ENCODE peak calls at places on chromosomes 12 and 14, in four cellular contexts. C, Z, X and E are unnamed samples. For H3K4me1, the result is how much of the 10 kb centered on the place peaks cover.

GRCh38 chr14:65238456-65238855 is 136.1 kb upstream of the MAX start:
- DNase-seq in C (peak), Z (no peak), X (no peak), E (no peak)

GRCh38 chr14:65961004-65961403 is 525.2 kb upstream of the CCDC196 start:
- DNase-seq in C (peak), Z (peak), X (no peak), E (peak)

GRCh38 chr12:48903363-48903981 is 21.8 kb downstream of the FKBP11 start:
- DNase-seq in C (peak), Z (no peak), X (no peak), E (no peak)

GRCh38 chr12:106139422-106140141 is 828 bp upstream of the NUAK1 start:
- DNase-seq in C (peak), Z (no peak), X (peak), E (peak)

GRCh38 chr14:32307881-32308582 is 21.1 kb upstream of the AKAP6 start:
- DNase-seq in C (no peak), Z (no peak), X (no peak), E (no peak)

GRCh38 chr14:55373784-55374725 is 37.6 kb downstream of the ATG14 start:
- DNase-seq in C (peak), Z (no peak), X (no peak), E (no peak)

GRCh38 chr12:20188930-20189653 is 179.2 kb upstream of the PDE3A start:
- DNase-seq in C (peak), Z (no peak), X (no peak), E (no peak)

GRCh38 chr14:100584056-100585031 is 2.9 kb downstream of the BEGAIN start:
- DNase-seq in C (no peak), Z (no peak), X (no peak), E (no peak)

GRCh38 chr14:101449114-101449513 is 112.2 kb upstream of the DIO3 start:
- DNase-seq in C (no peak), Z (no peak), X (no peak), E (no peak)

GRCh38 chr14:95200404-95200803 is 43.1 kb upstream of the DICER1 start:
- DNase-seq in C (no peak), Z (no peak), X (no peak), E (no peak)

GRCh38 chr12:123270380-123271181 is 1.1 kb downstream of the CDK2AP1 start:
- DNase-seq in C (peak), Z (no peak), X (no peak), E (no peak)

GRCh38 chr14:99659333-99659741 is 14.4 kb downstream of the HHIPL1 start:
- DNase-seq in C (no peak), Z (no peak), X (no peak), E (no peak)

GRCh38 chr12:105843989-105844768 is 294.6 kb downstream of the NUAK1 start:
- DNase-seq in C (peak), Z (no peak), X (peak), E (no peak)

DNA sequence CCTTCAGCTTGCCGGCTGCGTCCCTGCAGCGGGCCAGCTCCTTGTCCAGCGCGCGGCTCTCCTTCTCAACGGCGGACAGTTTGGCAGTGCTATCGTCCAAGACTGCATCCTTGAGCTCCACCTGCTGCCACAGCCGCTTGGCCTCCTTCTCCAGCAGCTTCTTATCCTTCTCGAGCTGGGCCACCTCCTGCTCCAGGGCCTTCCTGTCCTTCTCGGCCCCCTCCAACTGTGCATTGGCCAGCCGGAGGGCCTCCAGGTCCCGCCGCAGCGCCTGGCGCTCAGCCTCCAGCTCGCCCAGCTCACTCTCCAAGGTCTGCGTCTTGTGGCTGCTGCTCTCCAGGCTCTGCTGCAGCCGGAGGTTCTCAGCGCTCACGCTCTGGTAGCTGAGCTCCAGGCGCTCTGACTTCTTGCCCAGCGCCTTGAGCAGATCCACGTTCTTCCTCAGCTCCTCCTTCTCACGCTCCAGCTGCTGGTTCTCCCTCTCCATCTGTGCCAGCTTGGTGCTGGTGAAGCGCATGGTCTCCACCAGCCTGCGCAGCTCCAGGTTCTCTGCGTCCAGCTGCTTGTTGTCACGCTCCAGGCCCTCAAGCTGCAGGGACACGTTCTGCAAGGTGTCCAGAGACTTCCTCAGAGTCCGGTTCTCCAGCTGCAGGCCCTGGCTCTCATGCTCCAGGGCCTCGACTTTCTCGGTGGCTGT is 68.8 kb upstream of the GPR68 start:
- DNase-seq in C (no peak), Z (no peak), X (no peak), E (no peak)
- H3K4me1 ChIP-seq in C (under half), Z (half or more), X (under half), E (under half)

DNA sequence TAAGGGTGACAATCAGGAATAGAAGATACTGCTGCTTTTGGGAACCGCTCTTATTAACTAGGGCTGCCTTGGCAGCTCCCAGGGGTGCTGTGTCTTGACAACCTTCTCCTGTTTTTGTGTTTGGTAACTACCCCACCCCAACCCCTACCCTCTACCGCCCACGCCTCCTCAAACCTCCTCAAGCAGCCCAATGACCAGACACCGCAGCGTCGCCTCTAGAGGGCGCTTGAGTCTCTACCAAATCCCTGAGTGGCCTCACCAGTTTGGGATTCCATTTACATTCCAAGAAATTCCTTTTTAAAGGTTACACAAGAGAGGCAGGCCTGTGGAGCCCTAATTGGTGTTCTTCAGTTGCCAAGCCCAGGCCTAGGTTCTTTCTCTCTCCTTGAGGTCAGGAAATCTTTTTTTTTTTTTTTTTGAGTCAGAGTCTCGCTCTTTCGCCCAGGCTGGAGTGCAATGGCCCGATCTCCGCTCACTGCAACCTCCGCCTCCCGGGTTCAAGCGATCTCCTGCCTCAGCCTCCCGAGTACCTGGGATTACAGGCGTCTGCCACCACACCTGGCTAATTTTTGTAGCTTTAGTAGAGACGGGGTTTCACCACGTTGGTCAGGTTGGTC is 72.4 kb upstream of the USP44 start:
- DNase-seq in C (peak), Z (no peak), X (peak), E (peak)
- H3K4me3 ChIP-seq in C (no peak), Z (no peak), X (no peak), E (no peak)

DNA sequence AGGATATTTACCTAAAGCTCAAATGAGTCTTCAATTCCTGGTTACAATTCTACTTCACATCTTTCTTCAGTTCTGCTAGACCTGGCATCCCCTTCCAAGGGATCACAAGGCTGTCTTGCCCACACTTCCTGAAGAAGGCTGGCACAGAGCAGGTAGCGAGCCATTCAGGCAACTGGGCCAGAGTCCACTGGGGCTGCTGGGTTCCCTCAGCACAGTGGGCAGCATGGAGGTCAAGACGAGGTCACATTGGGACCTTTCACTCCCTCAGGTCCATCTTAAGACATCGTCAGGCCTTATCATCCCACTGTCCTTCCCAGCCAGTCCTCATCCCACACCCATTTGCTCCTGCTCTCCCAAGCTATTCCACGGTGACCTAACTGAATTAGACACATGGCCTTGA is 143.1 kb upstream of the HIF1A start:
- DNase-seq in C (no peak), Z (no peak), X (no peak), E (no peak)
- H3K27ac ChIP-seq in C (no peak), Z (no peak), X (peak), E (no peak)

DNA sequence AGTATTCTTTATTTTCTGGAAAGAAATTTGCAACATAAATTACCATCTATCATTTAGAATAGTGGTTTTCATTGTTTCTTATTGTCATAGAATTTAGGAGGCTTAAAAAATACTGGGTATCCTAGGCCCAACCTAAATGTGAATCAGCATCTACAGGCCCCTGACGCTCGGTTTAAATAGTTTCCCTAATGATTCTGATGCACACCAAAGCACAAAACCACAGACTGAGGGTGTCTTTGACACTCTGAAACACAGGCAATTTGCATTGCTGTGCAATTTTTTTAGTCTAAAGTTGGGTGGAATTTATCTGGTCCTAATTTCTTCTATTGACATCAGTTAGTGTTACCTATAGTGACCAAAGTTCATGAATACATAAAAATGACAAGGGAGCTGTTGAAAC is 87.6 kb upstream of the SSTR1 start:
- DNase-seq in C (no peak), Z (no peak), X (no peak), E (no peak)
- H3K4me1 ChIP-seq in C (under half), Z (under half), X (under half), E (under half)

DNA sequence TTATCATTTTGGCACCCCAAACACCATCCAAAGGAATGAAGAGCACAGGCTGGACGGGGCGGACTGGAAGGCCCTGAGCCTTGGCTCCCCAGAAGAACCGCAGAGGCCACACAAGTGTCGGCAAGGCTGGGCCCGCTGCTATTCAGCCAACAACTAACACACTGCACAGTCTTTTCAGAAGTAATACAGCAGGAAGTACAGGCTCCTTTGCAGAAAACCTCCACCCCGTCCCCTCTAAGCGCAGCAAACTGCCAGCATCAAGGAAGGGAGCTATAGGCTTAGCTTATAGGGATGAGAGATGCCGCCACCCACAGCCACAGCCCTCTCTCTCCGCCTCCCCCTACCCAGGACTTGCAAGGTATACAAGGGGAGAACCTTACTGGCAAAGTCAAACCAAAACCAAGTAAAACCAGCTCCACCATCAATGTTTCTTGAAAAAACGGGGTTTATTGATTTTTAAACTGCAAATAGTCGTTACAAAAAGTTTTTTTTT is 5.6 kb downstream of the ZFP36L1 start:
- DNase-seq in C (no peak), Z (no peak), X (no peak), E (no peak)
- H3K4me3 ChIP-seq in C (peak), Z (peak), X (peak), E (no peak)

GRCh38 chr12:104513681-104514080 is 56.9 kb downstream of the CHST11 start:
- DNase-seq in C (no peak), Z (no peak), X (no peak), E (no peak)
- H3K27ac ChIP-seq in C (no peak), Z (no peak), X (no peak), E (no peak)

GRCh38 chr12:82781288-82782078 is 94.8 kb downstream of the TMTC2 start:
- DNase-seq in C (no peak), Z (no peak), X (no peak), E (no peak)

GRCh38 chr12:82788594-82788993 is 101.9 kb downstream of the TMTC2 start:
- DNase-seq in C (no peak), Z (no peak), X (no peak), E (no peak)

GRCh38 chr12:82783456-82783855 is 96.8 kb downstream of the TMTC2 start:
- DNase-seq in C (no peak), Z (no peak), X (no peak), E (no peak)
- H3K4me1 ChIP-seq in C (under half), Z (under half), X (under half), E (under half)

GRCh38 chr12:93740721-93741120 is 63.5 kb downstream of the CRADD start:
- DNase-seq in C (peak), Z (no peak), X (no peak), E (no peak)

GRCh38 chr12:93736640-93737178 is 59.5 kb downstream of the CRADD start:
- DNase-seq in C (no peak), Z (no peak), X (no peak), E (no peak)

GRCh38 chr12:93734784-93735183 is 57.6 kb downstream of the CRADD start:
- DNase-seq in C (no peak), Z (no peak), X (no peak), E (no peak)

GRCh38 chr12:93738199-93739058 is 61.3 kb downstream of the CRADD start:
- DNase-seq in C (no peak), Z (no peak), X (no peak), E (no peak)

GRCh38 chr12:93737457-93738198 is 60.5 kb downstream of the CRADD start:
- DNase-seq in C (no peak), Z (no peak), X (no peak), E (no peak)
- H3K4me3 ChIP-seq in C (peak), Z (no peak), X (no peak), E (no peak)

DNA sequence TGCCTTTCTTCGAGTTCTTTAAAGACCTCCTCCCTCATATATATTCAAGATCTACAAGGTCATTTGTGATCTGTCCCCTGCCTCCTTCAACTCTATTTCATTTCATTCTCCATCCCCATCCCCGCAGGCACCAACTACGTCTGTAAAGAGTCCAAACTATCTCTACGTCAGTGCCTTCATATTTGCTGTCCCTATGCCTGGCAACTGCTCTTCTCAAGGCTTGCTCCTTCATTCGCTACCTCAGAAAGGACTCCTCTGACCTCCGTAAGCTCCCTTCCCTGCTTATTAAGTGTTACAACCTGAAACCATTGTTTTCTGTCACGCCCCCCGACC is 650 bp downstream of the LLPH start:
- DNase-seq in C (peak), Z (no peak), X (no peak), E (no peak)
- H3K27ac ChIP-seq in C (no peak), Z (peak), X (no peak), E (no peak)